ENCODE peak calls at places on chromosomes 2 and 18, in four cellular contexts. P is GM23248, B is MM.1S, S is neural progenitor cell. Y is an unnamed sample.
A peak's percentile ranks its signal among the peaks of the same experiment; 100 is the strongest.

GRCh38 chr2:149329470-149330126 is 789 bp upstream of the LYPD6 start:
- DNase-seq in S (peak; percentile 79), P (peak; percentile 73), B (peak; percentile 13), Y (peak; percentile 82)

GRCh38 chr18:50862401-50862800 is 16.5 kb upstream of the ME2 start:
- DNase-seq in P (no peak), B (no peak), S (no peak), Y (no peak)

GRCh38 chr2:163681765-163682164 is 54.0 kb downstream of the FIGN start:
- DNase-seq in P (peak; percentile 61), S (no peak), B (no peak), Y (no peak)

GRCh38 chr2:102436284-102436683 is 13.3 kb downstream of the IL18RAP start:
- DNase-seq in B (no peak), S (no peak), P (no peak), Y (no peak)

GRCh38 chr2:227472265-227473018 is 486 bp downstream of the AGFG1 start:
- DNase-seq in B (peak; percentile 44), P (peak; percentile 63), S (peak; percentile 78), Y (peak; percentile 81)

GRCh38 chr2:218984239-218985020 is 554 bp downstream of the FEV start:
- DNase-seq in B (peak; percentile 2), P (peak; percentile 30), S (peak; percentile 63), Y (peak; percentile 54)

GRCh38 chr2:20728114-20728758 is 61.3 kb downstream of the GDF7 start:
- DNase-seq in S (peak; percentile 5), P (no peak), B (no peak), Y (peak; percentile 40)

GRCh38 chr2:232525796-232526195 is at the start of gene CHRND:
- DNase-seq in S (peak; percentile 55), P (peak; percentile 40), B (no peak), Y (peak; percentile 55)

GRCh38 chr2:19228720-19229119 is 129.7 kb downstream of the OSR1 start:
- DNase-seq in S (peak; percentile 83), P (no peak), B (no peak), Y (no peak)

GRCh38 chr2:95392320-95392719 is 10.2 kb upstream of the FAHD2A start:
- DNase-seq in S (no peak), P (no peak), B (no peak), Y (no peak)

GRCh38 chr2:167294031-167294774 is 405.9 kb downstream of the XIRP2 start:
- DNase-seq in S (peak; percentile 68), P (peak; percentile 33), B (no peak), Y (peak; percentile 35)

GRCh38 chr2:24231461-24231881 is 56.6 kb downstream of the FAM228A start:
- DNase-seq in P (peak; percentile 25), B (no peak), S (no peak), Y (no peak)

GRCh38 chr2:15890936-15891905 is 49.1 kb upstream of the MYCN start:
- DNase-seq in S (peak; percentile 59), P (no peak), B (no peak), Y (peak; percentile 63)

GRCh38 chr2:212421571-212422334 is 116.8 kb downstream of the ERBB4 start:
- DNase-seq in B (no peak), P (peak; percentile 87), S (no peak), Y (no peak)

GRCh38 chr2:160305081-160305750 is 105.1 kb upstream of the ITGB6 start:
- DNase-seq in P (peak; percentile 88), B (no peak), S (no peak), Y (no peak)

GRCh38 chr18:24027156-24027555 is 12.6 kb downstream of the TTC39C start:
- DNase-seq in P (peak; percentile 94), B (no peak), S (no peak), Y (no peak)

GRCh38 chr2:105038383-105039061 is 653 bp downstream of the MRPS9 start:
- DNase-seq in B (peak; percentile 26), S (no peak), P (peak; percentile 41), Y (no peak)

GRCh38 chr2:175373001-175373727 is 191.7 kb upstream of the ATP5MC3 start:
- DNase-seq in P (peak; percentile 84), S (no peak), B (no peak), Y (no peak)

GRCh38 chr2:72144746-72145657 is 2.7 kb downstream of the CYP26B1 start:
- DNase-seq in P (peak; percentile 55), B (peak; percentile 25), S (peak; percentile 84), Y (peak; percentile 58)
- TF ChIP-seq EZH2 in P (peak; percentile 76), B (no peak), S (peak; percentile 25), Y (peak; percentile 80)

GRCh38 chr2:159195719-159196118 is 90.8 kb downstream of the WDSUB1 start:
- DNase-seq in B (no peak), P (no peak), S (no peak), Y (no peak)
- TF ChIP-seq EZH2phosphoT487 in B (no peak), P (no peak), S (no peak), Y (no peak)

GRCh38 chr2:9966491-9967022 is 15.1 kb downstream of the GRHL1 start:
- DNase-seq in P (no peak), B (peak; percentile 27), S (no peak), Y (no peak)
- TF ChIP-seq EZH2 in P (no peak), B (no peak), S (no peak), Y (no peak)

GRCh38 chr2:7927694-7928093 is 754.2 kb upstream of the ID2 start:
- DNase-seq in S (no peak), P (peak; percentile 74), B (no peak), Y (no peak)
- TF ChIP-seq EZH2phosphoT487 in S (no peak), P (no peak), B (no peak), Y (no peak)

DNA sequence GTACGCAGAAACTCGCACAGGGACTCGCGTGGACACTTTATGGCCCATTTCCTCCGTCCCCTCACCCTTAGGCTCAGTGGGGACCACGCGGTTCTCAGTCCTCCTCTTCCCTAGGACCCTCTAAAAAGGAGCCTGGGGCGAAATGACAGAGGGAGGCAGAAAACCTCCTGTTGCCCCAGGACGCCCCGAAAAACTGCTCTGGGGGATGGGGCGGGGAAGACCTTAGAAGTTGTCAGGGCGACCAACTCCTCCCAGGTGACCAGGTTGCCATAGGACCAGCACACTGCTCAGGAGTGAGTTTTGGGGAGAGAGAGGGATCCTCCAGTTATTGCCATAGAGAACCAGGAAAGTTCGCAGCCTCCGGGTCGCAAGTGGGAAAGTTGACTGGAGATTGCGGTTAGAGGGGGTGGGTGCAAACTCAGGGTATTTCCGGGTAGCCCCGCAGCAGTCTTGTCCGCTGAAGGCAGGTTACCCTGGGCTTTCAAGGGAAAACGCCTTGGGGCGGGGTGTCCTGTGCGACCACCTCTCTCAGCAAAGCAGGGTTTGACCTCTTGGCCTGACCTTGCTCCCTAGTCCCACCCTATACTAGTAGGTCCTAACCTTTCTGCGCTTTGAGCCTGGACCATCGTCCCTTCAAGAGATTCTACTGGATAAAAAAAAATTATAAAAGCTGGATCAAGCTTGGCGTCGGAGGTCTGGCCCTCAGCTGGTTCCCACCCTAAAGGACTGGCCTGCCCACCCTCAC is 7.8 kb upstream of the PAX3 start:
- DNase-seq in S (peak; percentile 30), P (no peak), B (no peak), Y (no peak)
- TF ChIP-seq EZH2 in S (peak; percentile 87), P (no peak), B (no peak), Y (no peak)

Y was measured in hepatocyte.